ENCODE peak calls at places on chromosomes 5 and 9, in eight cellular contexts. D, B, T, W, V, G, M and Z are unnamed samples.
A peak's percentile ranks its signal among the peaks of the same experiment; 100 is the strongest.

GRCh38 chr5:132751444-132751843 is 4.2 kb downstream of the CCNI2 start:
- DNase-seq in D (no peak), B (no peak), T (no peak), W (no peak), V (peak; percentile 77), G (no peak), M (no peak), Z (no peak)

GRCh38 chr5:139396691-139397090 is 1.8 kb upstream of the PROB1 start:
- DNase-seq in D (no peak), B (no peak), T (no peak), W (no peak), V (no peak), G (no peak), M (no peak), Z (no peak)

GRCh38 chr9:91162784-91163440 is 198.8 kb downstream of the AUH start:
- DNase-seq in D (no peak), B (no peak), T (no peak), W (no peak), V (peak; percentile 89), G (no peak), M (peak; percentile 30), Z (peak; percentile 14)

GRCh38 chr5:40494631-40495030 is 185.1 kb upstream of the PTGER4 start:
- DNase-seq in D (no peak), B (no peak), T (no peak), W (no peak), V (no peak), G (no peak), M (no peak), Z (no peak)

GRCh38 chr5:59525957-59526356 is 367.6 kb downstream of the PDE4D start:
- DNase-seq in D (no peak), B (no peak), T (no peak), W (no peak), V (peak; percentile 57), G (no peak), M (no peak), Z (no peak)

GRCh38 chr5:149528661-149529060 is 22.6 kb downstream of the CSNK1A1 start:
- DNase-seq in D (no peak), B (no peak), T (no peak), W (no peak), V (no peak), G (no peak), M (no peak), Z (no peak)

GRCh38 chr5:133781446-133781845 is 169.1 kb upstream of the FSTL4 start:
- DNase-seq in D (no peak), B (no peak), T (no peak), W (no peak), V (no peak), G (no peak), M (no peak), Z (no peak)

GRCh38 chr5:76388791-76389512 is 14.1 kb upstream of the IQGAP2 start:
- DNase-seq in D (no peak), B (no peak), T (no peak), W (no peak), V (no peak), G (no peak), M (no peak), Z (no peak)

GRCh38 chr9:89623925-89624420 is 19.2 kb downstream of the GADD45G start:
- DNase-seq in D (no peak), B (no peak), T (no peak), W (peak; percentile 87), V (no peak), G (peak; percentile 25), M (no peak), Z (no peak)

GRCh38 chr5:172779968-172780350 is 9.0 kb upstream of the DUSP1 start:
- DNase-seq in D (no peak), B (no peak), T (no peak), W (no peak), V (no peak), G (no peak), M (no peak), Z (no peak)

GRCh38 chr5:142512680-142513042 is 173.2 kb downstream of the FGF1 start:
- DNase-seq in D (peak; percentile 45), B (no peak), T (no peak), W (no peak), V (no peak), G (no peak), M (no peak), Z (peak; percentile 64)

GRCh38 chr5:58447231-58447630 is 12.7 kb downstream of the PLK2 start:
- DNase-seq in D (no peak), B (no peak), T (no peak), W (no peak), V (peak; percentile 13), G (no peak), M (no peak), Z (no peak)

GRCh38 chr5:1726469-1726865 is 73.2 kb downstream of the MRPL36 start:
- DNase-seq in D (no peak), B (no peak), T (no peak), W (no peak), V (no peak), G (no peak), M (no peak), Z (no peak)

GRCh38 chr9:93771276-93771675 is 183.9 kb downstream of the BARX1 start:
- DNase-seq in D (no peak), B (no peak), T (no peak), W (no peak), V (no peak), G (no peak), M (no peak), Z (no peak)

GRCh38 chr5:34007116-34007674 is 655 bp downstream of the AMACR start:
- DNase-seq in D (no peak), B (no peak), T (no peak), W (peak; percentile 63), V (peak; percentile 25), G (no peak), M (no peak), Z (peak; percentile 7)

GRCh38 chr9:137723396-137724113 is 104.8 kb downstream of the EHMT1 start:
- DNase-seq in D (no peak), B (no peak), T (no peak), W (no peak), V (peak; percentile 30), G (no peak), M (no peak), Z (no peak)

GRCh38 chr9:128771094-128771721 is 519 bp downstream of the ZER1 start:
- DNase-seq in D (no peak), B (no peak), T (no peak), W (no peak), V (no peak), G (no peak), M (no peak), Z (peak; percentile 15)

GRCh38 chr9:79734989-79735779 is 163.4 kb downstream of the TLE4 start:
- DNase-seq in D (no peak), B (no peak), T (no peak), W (no peak), V (no peak), G (no peak), M (no peak), Z (no peak)